ENCODE peak calls at places on chromosomes 12 and 14, in ten cellular contexts. One of them, this sample, is unnamed.

GRCh38 chr12:4849024-4849594 is 60.6 kb upstream of the KCNA1 start:
- DNase-seq in ascending aorta: no peak
- DNase-seq in thyroid gland: peak; percentile 17
- DNase-seq in AG04450: no peak
- DNase-seq in uterus: no peak
- DNase-seq in WERI-Rb-1: no peak
- DNase-seq in breast epithelium: no peak
- DNase-seq in IMR-90: peak; percentile 48
- DNase-seq in neuronal stem cell: no peak
- DNase-seq in esophagus squamous epithelium: no peak
- DNase-seq in this sample: no peak

GRCh38 chr12:115227137-115227615 is 543.2 kb upstream of the TBX3 start:
- DNase-seq in ascending aorta: no peak
- DNase-seq in thyroid gland: no peak
- DNase-seq in AG04450: peak; percentile 49
- DNase-seq in uterus: no peak
- DNase-seq in WERI-Rb-1: no peak
- DNase-seq in breast epithelium: no peak
- DNase-seq in IMR-90: peak; percentile 92
- DNase-seq in neuronal stem cell: no peak
- DNase-seq in esophagus squamous epithelium: no peak
- DNase-seq in this sample: no peak

GRCh38 chr12:20011200-20011599 is 357.1 kb upstream of the PDE3A start:
- DNase-seq in ascending aorta: no peak
- DNase-seq in thyroid gland: peak; percentile 76
- DNase-seq in AG04450: no peak
- DNase-seq in uterus: no peak
- DNase-seq in WERI-Rb-1: no peak
- DNase-seq in breast epithelium: no peak
- DNase-seq in IMR-90: no peak
- DNase-seq in neuronal stem cell: no peak
- DNase-seq in esophagus squamous epithelium: no peak
- DNase-seq in this sample: no peak

GRCh38 chr12:128786741-128787391 is 36.9 kb downstream of the SLC15A4 start:
- DNase-seq in ascending aorta: no peak
- DNase-seq in thyroid gland: no peak
- DNase-seq in AG04450: no peak
- DNase-seq in uterus: no peak
- DNase-seq in WERI-Rb-1: no peak
- DNase-seq in breast epithelium: no peak
- DNase-seq in IMR-90: no peak
- DNase-seq in neuronal stem cell: no peak
- DNase-seq in esophagus squamous epithelium: no peak
- DNase-seq in this sample: no peak

GRCh38 chr12:34398706-34399630 is 376.7 kb downstream of the ALG10 start:
- DNase-seq in ascending aorta: peak; percentile 54
- DNase-seq in thyroid gland: no peak
- DNase-seq in AG04450: no peak
- DNase-seq in uterus: peak; percentile 3
- DNase-seq in WERI-Rb-1: no peak
- DNase-seq in breast epithelium: peak; percentile 10
- DNase-seq in IMR-90: no peak
- DNase-seq in neuronal stem cell: no peak
- DNase-seq in esophagus squamous epithelium: no peak
- DNase-seq in this sample: no peak

GRCh38 chr12:111446044-111446581 is 40.4 kb downstream of the SH2B3 start:
- DNase-seq in ascending aorta: peak; percentile 63
- DNase-seq in thyroid gland: peak; percentile 64
- DNase-seq in AG04450: peak; percentile 30
- DNase-seq in uterus: peak; percentile 30
- DNase-seq in WERI-Rb-1: peak; percentile 81
- DNase-seq in breast epithelium: no peak
- DNase-seq in IMR-90: peak; percentile 62
- DNase-seq in neuronal stem cell: no peak
- DNase-seq in esophagus squamous epithelium: no peak
- DNase-seq in this sample: no peak

GRCh38 chr12:126700115-126700514 is 1566.9 kb upstream of the TMEM132C start:
- DNase-seq in ascending aorta: no peak
- DNase-seq in thyroid gland: no peak
- DNase-seq in AG04450: no peak
- DNase-seq in uterus: no peak
- DNase-seq in WERI-Rb-1: no peak
- DNase-seq in breast epithelium: no peak
- DNase-seq in IMR-90: no peak
- DNase-seq in neuronal stem cell: no peak
- DNase-seq in esophagus squamous epithelium: no peak
- DNase-seq in this sample: no peak

GRCh38 chr12:14256555-14257169 is 108.8 kb upstream of the ATF7IP start:
- DNase-seq in ascending aorta: peak; percentile 88
- DNase-seq in thyroid gland: peak; percentile 78
- DNase-seq in AG04450: peak; percentile 73
- DNase-seq in uterus: peak; percentile 80
- DNase-seq in WERI-Rb-1: peak; percentile 74
- DNase-seq in breast epithelium: peak; percentile 53
- DNase-seq in IMR-90: peak; percentile 85
- DNase-seq in neuronal stem cell: peak; percentile 48
- DNase-seq in esophagus squamous epithelium: peak; percentile 20
- DNase-seq in this sample: peak; percentile 62

GRCh38 chr12:52434760-52435530 is 774 bp upstream of the KRT75 start:
- DNase-seq in ascending aorta: no peak
- DNase-seq in thyroid gland: no peak
- DNase-seq in AG04450: no peak
- DNase-seq in uterus: no peak
- DNase-seq in WERI-Rb-1: no peak
- DNase-seq in breast epithelium: no peak
- DNase-seq in IMR-90: peak; percentile 4
- DNase-seq in neuronal stem cell: no peak
- DNase-seq in esophagus squamous epithelium: no peak
- DNase-seq in this sample: no peak

GRCh38 chr12:71576546-71576945 is 87.1 kb downstream of the ZFC3H1 start:
- DNase-seq in ascending aorta: no peak
- DNase-seq in thyroid gland: no peak
- DNase-seq in AG04450: no peak
- DNase-seq in uterus: no peak
- DNase-seq in WERI-Rb-1: peak; percentile 21
- DNase-seq in breast epithelium: no peak
- DNase-seq in IMR-90: no peak
- DNase-seq in neuronal stem cell: no peak
- DNase-seq in esophagus squamous epithelium: no peak
- DNase-seq in this sample: no peak

GRCh38 chr14:73862480-73862879 is 10.8 kb downstream of the PTGR2 start:
- DNase-seq in ascending aorta: no peak
- DNase-seq in thyroid gland: no peak
- DNase-seq in AG04450: no peak
- DNase-seq in uterus: no peak
- DNase-seq in WERI-Rb-1: no peak
- DNase-seq in breast epithelium: no peak
- DNase-seq in IMR-90: no peak
- DNase-seq in neuronal stem cell: no peak
- DNase-seq in esophagus squamous epithelium: no peak
- DNase-seq in this sample: no peak

GRCh38 chr14:101071493-101071891 is 168.0 kb upstream of the RTL1 start:
- DNase-seq in ascending aorta: peak; percentile 49
- DNase-seq in thyroid gland: no peak
- DNase-seq in AG04450: no peak
- DNase-seq in uterus: peak; percentile 9
- DNase-seq in WERI-Rb-1: no peak
- DNase-seq in breast epithelium: peak; percentile 4
- DNase-seq in IMR-90: no peak
- DNase-seq in neuronal stem cell: no peak
- DNase-seq in esophagus squamous epithelium: no peak
- DNase-seq in this sample: no peak
- H3K27ac ChIP-seq in ascending aorta: no peak overlapping the region
- H3K27ac ChIP-seq in thyroid gland: no peak overlapping the region
- H3K27ac ChIP-seq in AG04450: peak overlapping the region; percentile 39
- H3K27ac ChIP-seq in uterus: no peak overlapping the region
- H3K27ac ChIP-seq in WERI-Rb-1: no peak overlapping the region
- H3K27ac ChIP-seq in breast epithelium: no peak overlapping the region
- H3K27ac ChIP-seq in IMR-90: no peak overlapping the region
- H3K27ac ChIP-seq in neuronal stem cell: no peak overlapping the region
- H3K27ac ChIP-seq in esophagus squamous epithelium: no peak overlapping the region
- H3K27ac ChIP-seq in this sample: no peak overlapping the region

GRCh38 chr14:61297581-61297980 is 16.4 kb upstream of the TMEM30B start:
- DNase-seq in ascending aorta: no peak
- DNase-seq in thyroid gland: no peak
- DNase-seq in AG04450: no peak
- DNase-seq in uterus: no peak
- DNase-seq in WERI-Rb-1: no peak
- DNase-seq in breast epithelium: no peak
- DNase-seq in IMR-90: no peak
- DNase-seq in neuronal stem cell: no peak
- DNase-seq in esophagus squamous epithelium: no peak
- DNase-seq in this sample: no peak

GRCh38 chr14:61298834-61299233 is 17.7 kb upstream of the TMEM30B start:
- DNase-seq in ascending aorta: no peak
- DNase-seq in thyroid gland: no peak
- DNase-seq in AG04450: no peak
- DNase-seq in uterus: no peak
- DNase-seq in WERI-Rb-1: no peak
- DNase-seq in breast epithelium: no peak
- DNase-seq in IMR-90: no peak
- DNase-seq in neuronal stem cell: no peak
- DNase-seq in esophagus squamous epithelium: no peak
- DNase-seq in this sample: no peak

GRCh38 chr14:61296707-61297502 is 15.8 kb upstream of the TMEM30B start:
- DNase-seq in ascending aorta: no peak
- DNase-seq in thyroid gland: no peak
- DNase-seq in AG04450: no peak
- DNase-seq in uterus: no peak
- DNase-seq in WERI-Rb-1: no peak
- DNase-seq in breast epithelium: no peak
- DNase-seq in IMR-90: peak; percentile 56
- DNase-seq in neuronal stem cell: no peak
- DNase-seq in esophagus squamous epithelium: no peak
- DNase-seq in this sample: peak; percentile 14

GRCh38 chr14:61300209-61300608 is 19.1 kb upstream of the TMEM30B start:
- DNase-seq in ascending aorta: no peak
- DNase-seq in thyroid gland: no peak
- DNase-seq in AG04450: no peak
- DNase-seq in uterus: no peak
- DNase-seq in WERI-Rb-1: no peak
- DNase-seq in breast epithelium: no peak
- DNase-seq in IMR-90: no peak
- DNase-seq in neuronal stem cell: no peak
- DNase-seq in esophagus squamous epithelium: no peak
- DNase-seq in this sample: no peak

GRCh38 chr14:61300754-61301153 is 19.6 kb upstream of the TMEM30B start:
- DNase-seq in ascending aorta: no peak
- DNase-seq in thyroid gland: no peak
- DNase-seq in AG04450: no peak
- DNase-seq in uterus: no peak
- DNase-seq in WERI-Rb-1: no peak
- DNase-seq in breast epithelium: no peak
- DNase-seq in IMR-90: no peak
- DNase-seq in neuronal stem cell: no peak
- DNase-seq in esophagus squamous epithelium: no peak
- DNase-seq in this sample: no peak
- H3K4me3 ChIP-seq in ascending aorta: no peak overlapping the region
- H3K4me3 ChIP-seq in thyroid gland: no peak overlapping the region
- H3K4me3 ChIP-seq in AG04450: no peak overlapping the region
- H3K4me3 ChIP-seq in uterus: no peak overlapping the region
- H3K4me3 ChIP-seq in WERI-Rb-1: no peak overlapping the region
- H3K4me3 ChIP-seq in breast epithelium: no peak overlapping the region
- H3K4me3 ChIP-seq in IMR-90: no peak overlapping the region
- H3K4me3 ChIP-seq in neuronal stem cell: no peak overlapping the region
- H3K4me3 ChIP-seq in esophagus squamous epithelium: no peak overlapping the region
- H3K4me3 ChIP-seq in this sample: no peak overlapping the region

GRCh38 chr12:62846506-62846905 is 88.4 kb downstream of the PPM1H start:
- DNase-seq in ascending aorta: no peak
- DNase-seq in thyroid gland: no peak
- DNase-seq in AG04450: no peak
- DNase-seq in uterus: no peak
- DNase-seq in WERI-Rb-1: no peak
- DNase-seq in breast epithelium: no peak
- DNase-seq in IMR-90: peak; percentile 60
- DNase-seq in neuronal stem cell: no peak
- DNase-seq in esophagus squamous epithelium: no peak
- DNase-seq in this sample: no peak
- H3K27ac ChIP-seq in ascending aorta: no peak overlapping the region
- H3K27ac ChIP-seq in thyroid gland: no peak overlapping the region
- H3K27ac ChIP-seq in AG04450: no peak overlapping the region
- H3K27ac ChIP-seq in uterus: no peak overlapping the region
- H3K27ac ChIP-seq in WERI-Rb-1: no peak overlapping the region
- H3K27ac ChIP-seq in breast epithelium: no peak overlapping the region
- H3K27ac ChIP-seq in IMR-90: no peak overlapping the region
- H3K27ac ChIP-seq in neuronal stem cell: no peak overlapping the region
- H3K27ac ChIP-seq in esophagus squamous epithelium: no peak overlapping the region
- H3K27ac ChIP-seq in this sample: no peak overlapping the region

GRCh38 chr14:102775855-102776760 is 1.1 kb upstream of the TRAF3 start:
- DNase-seq in ascending aorta: no peak
- DNase-seq in thyroid gland: peak; percentile 30
- DNase-seq in AG04450: no peak
- DNase-seq in uterus: peak; percentile 32
- DNase-seq in WERI-Rb-1: no peak
- DNase-seq in breast epithelium: no peak
- DNase-seq in IMR-90: peak; percentile 80
- DNase-seq in neuronal stem cell: no peak
- DNase-seq in esophagus squamous epithelium: no peak
- DNase-seq in this sample: no peak
- H3K4me3 ChIP-seq in ascending aorta: no peak overlapping the region
- H3K4me3 ChIP-seq in thyroid gland: no peak overlapping the region
- H3K4me3 ChIP-seq in AG04450: no peak overlapping the region
- H3K4me3 ChIP-seq in uterus: no peak overlapping the region
- H3K4me3 ChIP-seq in WERI-Rb-1: no peak overlapping the region
- H3K4me3 ChIP-seq in breast epithelium: peak overlapping the region; percentile 45
- H3K4me3 ChIP-seq in IMR-90: no peak overlapping the region
- H3K4me3 ChIP-seq in neuronal stem cell: no peak overlapping the region
- H3K4me3 ChIP-seq in esophagus squamous epithelium: peak overlapping the region; percentile 95
- H3K4me3 ChIP-seq in this sample: no peak overlapping the region

DNA sequence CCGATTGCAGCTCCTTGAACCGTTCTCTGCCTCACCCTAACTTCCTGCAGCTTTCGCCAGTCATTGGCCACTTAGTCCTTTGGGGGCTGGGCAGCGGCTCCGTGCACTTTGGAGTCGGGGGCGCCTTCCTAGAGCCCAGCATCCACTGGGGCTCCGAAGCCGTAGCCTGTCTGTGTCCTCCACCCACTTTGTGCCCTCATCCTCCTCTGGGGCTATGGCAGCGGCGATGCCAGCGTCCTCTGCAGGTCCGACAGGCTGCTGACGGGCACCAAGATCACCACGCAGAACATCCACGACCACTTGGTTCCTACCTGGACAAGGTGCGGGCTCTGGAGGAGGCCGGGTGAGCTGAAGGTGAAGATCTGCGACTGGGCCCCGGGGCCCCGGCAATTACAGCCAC is 11.8 kb upstream of the A2M start:
- DNase-seq in ascending aorta: no peak
- DNase-seq in thyroid gland: no peak
- DNase-seq in AG04450: no peak
- DNase-seq in uterus: no peak
- DNase-seq in WERI-Rb-1: no peak
- DNase-seq in breast epithelium: no peak
- DNase-seq in IMR-90: no peak
- DNase-seq in neuronal stem cell: no peak
- DNase-seq in esophagus squamous epithelium: no peak
- DNase-seq in this sample: no peak
- H3K27ac ChIP-seq in ascending aorta: no peak overlapping the region
- H3K27ac ChIP-seq in thyroid gland: no peak overlapping the region
- H3K27ac ChIP-seq in AG04450: no peak overlapping the region
- H3K27ac ChIP-seq in uterus: no peak overlapping the region
- H3K27ac ChIP-seq in WERI-Rb-1: no peak overlapping the region
- H3K27ac ChIP-seq in breast epithelium: no peak overlapping the region
- H3K27ac ChIP-seq in IMR-90: no peak overlapping the region
- H3K27ac ChIP-seq in neuronal stem cell: no peak overlapping the region
- H3K27ac ChIP-seq in esophagus squamous epithelium: no peak overlapping the region
- H3K27ac ChIP-seq in this sample: no peak overlapping the region